ENCODE peak calls at places on chromosome 15, in nine cellular contexts. One of them, this sample, is unnamed.

GRCh38 chr15:48109856-48110531 is 10.8 kb upstream of the SLC24A5 start:
- DNase-seq in CD8-positive, alpha-beta memory T cell: no peak
- DNase-seq in neuronal stem cell: no peak
- DNase-seq in CD4-positive, CD25-positive, alpha-beta regulatory T cell: no peak
- DNase-seq in tibial artery: no peak
- DNase-seq in transverse colon: no peak
- DNase-seq in stomach: no peak
- DNase-seq in lung: no peak
- DNase-seq in heart left ventricle: no peak
- DNase-seq in this sample: no peak

GRCh38 chr15:76169013-76169412 is 109.2 kb downstream of the TMEM266 start:
- DNase-seq in CD8-positive, alpha-beta memory T cell: no peak
- DNase-seq in neuronal stem cell: no peak
- DNase-seq in CD4-positive, CD25-positive, alpha-beta regulatory T cell: no peak
- DNase-seq in tibial artery: no peak
- DNase-seq in transverse colon: no peak
- DNase-seq in stomach: no peak
- DNase-seq in lung: no peak
- DNase-seq in heart left ventricle: no peak
- DNase-seq in this sample: no peak

GRCh38 chr15:29665441-29665985 is 156.8 kb downstream of the TJP1 start:
- DNase-seq in CD8-positive, alpha-beta memory T cell: no peak
- DNase-seq in neuronal stem cell: no peak
- DNase-seq in CD4-positive, CD25-positive, alpha-beta regulatory T cell: no peak
- DNase-seq in tibial artery: no peak
- DNase-seq in transverse colon: no peak
- DNase-seq in stomach: no peak
- DNase-seq in lung: no peak
- DNase-seq in heart left ventricle: no peak
- DNase-seq in this sample: no peak

GRCh38 chr15:70248116-70249025 is 150.7 kb upstream of the TLE3 start:
- DNase-seq in CD8-positive, alpha-beta memory T cell: no peak
- DNase-seq in neuronal stem cell: no peak
- DNase-seq in CD4-positive, CD25-positive, alpha-beta regulatory T cell: no peak
- DNase-seq in tibial artery: peak; percentile 43
- DNase-seq in transverse colon: no peak
- DNase-seq in stomach: no peak
- DNase-seq in lung: no peak
- DNase-seq in heart left ventricle: no peak
- DNase-seq in this sample: no peak

GRCh38 chr15:48974865-48975264 is 11.1 kb upstream of the SHC4 start:
- DNase-seq in CD8-positive, alpha-beta memory T cell: no peak
- DNase-seq in neuronal stem cell: no peak
- DNase-seq in CD4-positive, CD25-positive, alpha-beta regulatory T cell: no peak
- DNase-seq in tibial artery: no peak
- DNase-seq in transverse colon: no peak
- DNase-seq in stomach: no peak
- DNase-seq in lung: no peak
- DNase-seq in heart left ventricle: no peak
- DNase-seq in this sample: no peak

GRCh38 chr15:36970522-36970921 is 129.8 kb downstream of the MEIS2 start:
- DNase-seq in CD8-positive, alpha-beta memory T cell: no peak
- DNase-seq in neuronal stem cell: no peak
- DNase-seq in CD4-positive, CD25-positive, alpha-beta regulatory T cell: no peak
- DNase-seq in tibial artery: no peak
- DNase-seq in transverse colon: no peak
- DNase-seq in stomach: no peak
- DNase-seq in lung: no peak
- DNase-seq in heart left ventricle: no peak
- DNase-seq in this sample: no peak

GRCh38 chr15:59339252-59339672 is 33.4 kb downstream of the MYO1E start:
- DNase-seq in CD8-positive, alpha-beta memory T cell: no peak
- DNase-seq in neuronal stem cell: no peak
- DNase-seq in CD4-positive, CD25-positive, alpha-beta regulatory T cell: no peak
- DNase-seq in tibial artery: no peak
- DNase-seq in transverse colon: no peak
- DNase-seq in stomach: no peak
- DNase-seq in lung: no peak
- DNase-seq in heart left ventricle: no peak
- DNase-seq in this sample: no peak

GRCh38 chr15:72599855-72600464 is 54.5 kb upstream of the GOLGA6B start:
- DNase-seq in CD8-positive, alpha-beta memory T cell: no peak
- DNase-seq in neuronal stem cell: no peak
- DNase-seq in CD4-positive, CD25-positive, alpha-beta regulatory T cell: no peak
- DNase-seq in tibial artery: no peak
- DNase-seq in transverse colon: no peak
- DNase-seq in stomach: no peak
- DNase-seq in lung: no peak
- DNase-seq in heart left ventricle: no peak
- DNase-seq in this sample: no peak

GRCh38 chr15:66099950-66100671 is 153.4 kb downstream of the MEGF11 start:
- DNase-seq in CD8-positive, alpha-beta memory T cell: no peak
- DNase-seq in neuronal stem cell: no peak
- DNase-seq in CD4-positive, CD25-positive, alpha-beta regulatory T cell: no peak
- DNase-seq in tibial artery: no peak
- DNase-seq in transverse colon: no peak
- DNase-seq in stomach: no peak
- DNase-seq in lung: no peak
- DNase-seq in heart left ventricle: no peak
- DNase-seq in this sample: no peak

GRCh38 chr15:66749841-66750575 is 48.0 kb downstream of the SMAD6 start:
- DNase-seq in CD8-positive, alpha-beta memory T cell: no peak
- DNase-seq in neuronal stem cell: no peak
- DNase-seq in CD4-positive, CD25-positive, alpha-beta regulatory T cell: no peak
- DNase-seq in tibial artery: no peak
- DNase-seq in transverse colon: no peak
- DNase-seq in stomach: peak; percentile 47
- DNase-seq in lung: no peak
- DNase-seq in heart left ventricle: no peak
- DNase-seq in this sample: no peak

GRCh38 chr15:54462511-54462913 is 484.3 kb downstream of the UNC13C start:
- DNase-seq in CD8-positive, alpha-beta memory T cell: no peak
- DNase-seq in neuronal stem cell: no peak
- DNase-seq in CD4-positive, CD25-positive, alpha-beta regulatory T cell: no peak
- DNase-seq in tibial artery: peak; percentile 52
- DNase-seq in transverse colon: no peak
- DNase-seq in stomach: no peak
- DNase-seq in lung: no peak
- DNase-seq in heart left ventricle: no peak
- DNase-seq in this sample: no peak

GRCh38 chr15:27864076-27864475 is 235.0 kb downstream of the OCA2 start:
- DNase-seq in CD8-positive, alpha-beta memory T cell: no peak
- DNase-seq in neuronal stem cell: no peak
- DNase-seq in CD4-positive, CD25-positive, alpha-beta regulatory T cell: no peak
- DNase-seq in tibial artery: no peak
- DNase-seq in transverse colon: no peak
- DNase-seq in stomach: no peak
- DNase-seq in lung: no peak
- DNase-seq in heart left ventricle: no peak
- DNase-seq in this sample: no peak

GRCh38 chr15:67049351-67050044 is 15.9 kb upstream of the SMAD3 start:
- DNase-seq in CD8-positive, alpha-beta memory T cell: no peak
- DNase-seq in neuronal stem cell: no peak
- DNase-seq in CD4-positive, CD25-positive, alpha-beta regulatory T cell: no peak
- DNase-seq in tibial artery: peak; percentile 77
- DNase-seq in transverse colon: peak; percentile 27
- DNase-seq in stomach: no peak
- DNase-seq in lung: no peak
- DNase-seq in heart left ventricle: no peak
- DNase-seq in this sample: no peak

GRCh38 chr15:57591822-57592367 is at the start of gene MYZAP:
- DNase-seq in CD8-positive, alpha-beta memory T cell: no peak
- DNase-seq in neuronal stem cell: peak; percentile 36
- DNase-seq in CD4-positive, CD25-positive, alpha-beta regulatory T cell: peak; percentile 21
- DNase-seq in tibial artery: peak; percentile 73
- DNase-seq in transverse colon: peak; percentile 82
- DNase-seq in stomach: peak; percentile 83
- DNase-seq in lung: peak; percentile 61
- DNase-seq in heart left ventricle: peak; percentile 82
- DNase-seq in this sample: peak; percentile 64

GRCh38 chr15:85730001-85730820 is 64.5 kb downstream of the KLHL25 start:
- DNase-seq in CD8-positive, alpha-beta memory T cell: no peak
- DNase-seq in neuronal stem cell: peak; percentile 61
- DNase-seq in CD4-positive, CD25-positive, alpha-beta regulatory T cell: no peak
- DNase-seq in tibial artery: peak; percentile 45
- DNase-seq in transverse colon: no peak
- DNase-seq in stomach: no peak
- DNase-seq in lung: no peak
- DNase-seq in heart left ventricle: no peak
- DNase-seq in this sample: no peak

GRCh38 chr15:73921257-73921890 is 4.9 kb upstream of the LOXL1 start:
- DNase-seq in CD8-positive, alpha-beta memory T cell: no peak
- DNase-seq in neuronal stem cell: no peak
- DNase-seq in CD4-positive, CD25-positive, alpha-beta regulatory T cell: no peak
- DNase-seq in tibial artery: peak; percentile 43
- DNase-seq in transverse colon: no peak
- DNase-seq in stomach: no peak
- DNase-seq in lung: no peak
- DNase-seq in heart left ventricle: peak; percentile 90
- DNase-seq in this sample: no peak

GRCh38 chr15:68787609-68788264 is 33.0 kb downstream of the ANP32A start:
- DNase-seq in CD8-positive, alpha-beta memory T cell: no peak
- DNase-seq in neuronal stem cell: no peak
- DNase-seq in CD4-positive, CD25-positive, alpha-beta regulatory T cell: no peak
- DNase-seq in tibial artery: peak; percentile 53
- DNase-seq in transverse colon: peak; percentile 49
- DNase-seq in stomach: peak; percentile 69
- DNase-seq in lung: peak; percentile 63
- DNase-seq in heart left ventricle: no peak
- DNase-seq in this sample: no peak

GRCh38 chr15:43104426-43104825 is 1.4 kb downstream of the UBR1 start:
- DNase-seq in CD8-positive, alpha-beta memory T cell: no peak
- DNase-seq in neuronal stem cell: no peak
- DNase-seq in CD4-positive, CD25-positive, alpha-beta regulatory T cell: no peak
- DNase-seq in tibial artery: no peak
- DNase-seq in transverse colon: no peak
- DNase-seq in stomach: no peak
- DNase-seq in lung: no peak
- DNase-seq in heart left ventricle: no peak
- DNase-seq in this sample: no peak

GRCh38 chr15:41279535-41280283 is 48.6 kb downstream of the CHP1 start:
- DNase-seq in CD8-positive, alpha-beta memory T cell: no peak
- DNase-seq in neuronal stem cell: no peak
- DNase-seq in CD4-positive, CD25-positive, alpha-beta regulatory T cell: no peak
- DNase-seq in tibial artery: no peak
- DNase-seq in transverse colon: no peak
- DNase-seq in stomach: no peak
- DNase-seq in lung: no peak
- DNase-seq in heart left ventricle: no peak
- DNase-seq in this sample: no peak

GRCh38 chr15:38226867-38227266 is 25.8 kb upstream of the SPRED1 start:
- DNase-seq in CD8-positive, alpha-beta memory T cell: no peak
- DNase-seq in neuronal stem cell: no peak
- DNase-seq in CD4-positive, CD25-positive, alpha-beta regulatory T cell: no peak
- DNase-seq in tibial artery: no peak
- DNase-seq in transverse colon: peak; percentile 71
- DNase-seq in stomach: peak; percentile 52
- DNase-seq in lung: peak; percentile 42
- DNase-seq in heart left ventricle: no peak
- DNase-seq in this sample: peak; percentile 80

GRCh38 chr15:75127186-75127585 is 74.5 kb upstream of the C15orf39 start:
- DNase-seq in CD8-positive, alpha-beta memory T cell: no peak
- DNase-seq in neuronal stem cell: no peak
- DNase-seq in CD4-positive, CD25-positive, alpha-beta regulatory T cell: no peak
- DNase-seq in tibial artery: no peak
- DNase-seq in transverse colon: no peak
- DNase-seq in stomach: no peak
- DNase-seq in lung: no peak
- DNase-seq in heart left ventricle: no peak
- DNase-seq in this sample: no peak
- H3K4me1 ChIP-seq in CD8-positive, alpha-beta memory T cell: peaks cover 15% of the 10 kb centered on the region
- H3K4me1 ChIP-seq in neuronal stem cell: peaks cover 4% of the 10 kb centered on the region
- H3K4me1 ChIP-seq in CD4-positive, CD25-positive, alpha-beta regulatory T cell: peaks cover 6% of the 10 kb centered on the region
- H3K4me1 ChIP-seq in tibial artery: no peaks in the 10 kb centered on the region
- H3K4me1 ChIP-seq in transverse colon: no peaks in the 10 kb centered on the region
- H3K4me1 ChIP-seq in stomach: no peaks in the 10 kb centered on the region
- H3K4me1 ChIP-seq in lung: peaks cover 4% of the 10 kb centered on the region
- H3K4me1 ChIP-seq in heart left ventricle: peaks cover 16% of the 10 kb centered on the region
- H3K4me1 ChIP-seq in this sample: no peaks in the 10 kb centered on the region

GRCh38 chr15:53013329-53013728 is 223.2 kb upstream of the ONECUT1 start:
- DNase-seq in CD8-positive, alpha-beta memory T cell: no peak
- DNase-seq in neuronal stem cell: no peak
- DNase-seq in CD4-positive, CD25-positive, alpha-beta regulatory T cell: no peak
- DNase-seq in tibial artery: no peak
- DNase-seq in transverse colon: no peak
- DNase-seq in stomach: no peak
- DNase-seq in lung: no peak
- DNase-seq in heart left ventricle: no peak
- DNase-seq in this sample: no peak
- H3K4me3 ChIP-seq in CD8-positive, alpha-beta memory T cell: no peak overlapping the region
- H3K4me3 ChIP-seq in neuronal stem cell: no peak overlapping the region
- H3K4me3 ChIP-seq in CD4-positive, CD25-positive, alpha-beta regulatory T cell: no peak overlapping the region
- H3K4me3 ChIP-seq in tibial artery: no peak overlapping the region
- H3K4me3 ChIP-seq in transverse colon: no peak overlapping the region
- H3K4me3 ChIP-seq in stomach: no peak overlapping the region
- H3K4me3 ChIP-seq in lung: no peak overlapping the region
- H3K4me3 ChIP-seq in heart left ventricle: no peak overlapping the region
- H3K4me3 ChIP-seq in this sample: no peak overlapping the region

DNA sequence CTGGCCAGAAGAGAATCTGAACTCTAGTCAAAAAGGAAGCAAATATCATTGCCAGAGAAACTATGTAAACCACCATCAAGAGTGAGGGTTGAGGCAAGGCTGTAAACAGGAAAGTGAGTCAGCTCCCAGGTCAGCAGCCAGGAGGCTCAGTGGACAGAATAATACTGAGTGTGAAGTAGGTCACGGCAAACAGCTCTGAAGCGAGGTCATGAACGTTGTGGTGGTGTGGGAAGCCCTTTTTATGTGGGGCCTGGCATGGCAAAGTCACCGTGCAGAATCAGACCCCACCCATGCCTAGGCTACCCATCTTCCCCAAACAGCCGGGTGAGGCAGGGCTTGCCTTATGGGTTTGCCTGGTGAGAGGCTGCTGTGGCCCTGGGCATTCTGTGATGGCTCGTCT is 43.9 kb downstream of the THBS1 start:
- DNase-seq in CD8-positive, alpha-beta memory T cell: peak; percentile 70
- DNase-seq in neuronal stem cell: no peak
- DNase-seq in CD4-positive, CD25-positive, alpha-beta regulatory T cell: peak; percentile 44
- DNase-seq in tibial artery: peak; percentile 73
- DNase-seq in transverse colon: peak; percentile 74
- DNase-seq in stomach: peak; percentile 39
- DNase-seq in lung: no peak
- DNase-seq in heart left ventricle: peak; percentile 65
- DNase-seq in this sample: peak; percentile 87
- H3K27ac ChIP-seq in CD8-positive, alpha-beta memory T cell: peak overlapping the region; percentile 77
- H3K27ac ChIP-seq in neuronal stem cell: no peak overlapping the region
- H3K27ac ChIP-seq in CD4-positive, CD25-positive, alpha-beta regulatory T cell: peak overlapping the region; percentile 63
- H3K27ac ChIP-seq in tibial artery: peak overlapping the region; percentile 58
- H3K27ac ChIP-seq in transverse colon: peak overlapping the region; percentile 81
- H3K27ac ChIP-seq in stomach: peak overlapping the region; percentile 68
- H3K27ac ChIP-seq in lung: peak overlapping the region; percentile 66
- H3K27ac ChIP-seq in heart left ventricle: peak overlapping the region; percentile 60
- H3K27ac ChIP-seq in this sample: peak overlapping the region; percentile 61

GRCh38 chr15:25795712-25796111 is 67.4 kb downstream of the ATP10A start:
- DNase-seq in CD8-positive, alpha-beta memory T cell: no peak
- DNase-seq in neuronal stem cell: no peak
- DNase-seq in CD4-positive, CD25-positive, alpha-beta regulatory T cell: no peak
- DNase-seq in tibial artery: peak; percentile 48
- DNase-seq in transverse colon: no peak
- DNase-seq in stomach: no peak
- DNase-seq in lung: no peak
- DNase-seq in heart left ventricle: no peak
- DNase-seq in this sample: peak; percentile 32
- H3K4me1 ChIP-seq in CD8-positive, alpha-beta memory T cell: peaks cover 14% of the 10 kb centered on the region
- H3K4me1 ChIP-seq in neuronal stem cell: no peaks in the 10 kb centered on the region
- H3K4me1 ChIP-seq in CD4-positive, CD25-positive, alpha-beta regulatory T cell: no peaks in the 10 kb centered on the region
- H3K4me1 ChIP-seq in tibial artery: peaks cover 48% of the 10 kb centered on the region
- H3K4me1 ChIP-seq in transverse colon: no peaks in the 10 kb centered on the region
- H3K4me1 ChIP-seq in stomach: peaks cover 5% of the 10 kb centered on the region
- H3K4me1 ChIP-seq in lung: peaks cover 6% of the 10 kb centered on the region
- H3K4me1 ChIP-seq in heart left ventricle: peaks cover 7% of the 10 kb centered on the region
- H3K4me1 ChIP-seq in this sample: no peaks in the 10 kb centered on the region

This sample was measured in right atrium auricular region.